ENCODE peak calls at places on chromosomes 16 and 17, in five cellular contexts. One of them, this sample, is unnamed.

GRCh38 chr16:72908362-72908838 is 139.5 kb downstream of the ZFHX3 start:
- DNase-seq in cardiac fibroblast: no peak
- DNase-seq in GM12878: no peak
- DNase-seq in osteocyte: no peak
- DNase-seq in testis: no peak
- DNase-seq in this sample: no peak

GRCh38 chr17:79162012-79162577 is 87.5 kb downstream of the ENGASE start:
- DNase-seq in testis: no peak
- DNase-seq in cardiac fibroblast: no peak
- DNase-seq in osteocyte: no peak
- DNase-seq in GM12878: no peak
- DNase-seq in this sample: no peak

GRCh38 chr17:75459590-75460267 is 3.3 kb downstream of the TMEM94 start:
- DNase-seq in cardiac fibroblast: no peak
- DNase-seq in testis: no peak
- DNase-seq in osteocyte: no peak
- DNase-seq in GM12878: peak
- DNase-seq in this sample: no peak

GRCh38 chr17:40553694-40554534 is 11.4 kb downstream of the CCR7 start:
- DNase-seq in cardiac fibroblast: peak
- DNase-seq in osteocyte: no peak
- DNase-seq in testis: peak
- DNase-seq in GM12878: no peak
- DNase-seq in this sample: no peak

GRCh38 chr17:17175340-17175739 is 30.8 kb downstream of the PLD6 start:
- DNase-seq in GM12878: no peak
- DNase-seq in cardiac fibroblast: no peak
- DNase-seq in testis: no peak
- DNase-seq in osteocyte: no peak
- DNase-seq in this sample: no peak

GRCh38 chr17:34850023-34850422 is 111.2 kb downstream of the CCT6B start:
- DNase-seq in GM12878: no peak
- DNase-seq in cardiac fibroblast: no peak
- DNase-seq in testis: no peak
- DNase-seq in osteocyte: no peak
- DNase-seq in this sample: no peak

GRCh38 chr17:33725675-33726271 is 432.7 kb upstream of the ASIC2 start:
- DNase-seq in cardiac fibroblast: peak
- DNase-seq in testis: peak
- DNase-seq in osteocyte: no peak
- DNase-seq in GM12878: no peak
- DNase-seq in this sample: no peak

GRCh38 chr16:23356941-23357340 is 54.8 kb downstream of the SCNN1B start:
- DNase-seq in GM12878: no peak
- DNase-seq in osteocyte: no peak
- DNase-seq in testis: no peak
- DNase-seq in cardiac fibroblast: no peak
- DNase-seq in this sample: no peak

GRCh38 chr17:47733414-47734288 is 615 bp downstream of the TBX21 start:
- DNase-seq in osteocyte: no peak
- DNase-seq in testis: no peak
- DNase-seq in GM12878: no peak
- DNase-seq in cardiac fibroblast: no peak
- DNase-seq in this sample: no peak

GRCh38 chr16:11876306-11876705 is 25.0 kb upstream of the RSL1D1 start:
- DNase-seq in testis: no peak
- DNase-seq in osteocyte: no peak
- DNase-seq in GM12878: no peak
- DNase-seq in cardiac fibroblast: no peak
- DNase-seq in this sample: no peak

GRCh38 chr17:69454051-69454450 is 39.6 kb downstream of the MAP2K6 start:
- DNase-seq in testis: no peak
- DNase-seq in cardiac fibroblast: no peak
- DNase-seq in GM12878: no peak
- DNase-seq in osteocyte: no peak
- DNase-seq in this sample: no peak

GRCh38 chr16:9119795-9120194 is 28.4 kb downstream of the HAPSTR1 start:
- DNase-seq in cardiac fibroblast: peak
- DNase-seq in testis: peak
- DNase-seq in osteocyte: no peak
- DNase-seq in GM12878: no peak
- DNase-seq in this sample: no peak
- TF ChIP-seq CTCF in cardiac fibroblast: no peak
- TF ChIP-seq CTCF in testis: no peak
- TF ChIP-seq CTCF in osteocyte: no peak
- TF ChIP-seq CTCF in GM12878: peak
- TF ChIP-seq CTCF in this sample: no peak

DNA sequence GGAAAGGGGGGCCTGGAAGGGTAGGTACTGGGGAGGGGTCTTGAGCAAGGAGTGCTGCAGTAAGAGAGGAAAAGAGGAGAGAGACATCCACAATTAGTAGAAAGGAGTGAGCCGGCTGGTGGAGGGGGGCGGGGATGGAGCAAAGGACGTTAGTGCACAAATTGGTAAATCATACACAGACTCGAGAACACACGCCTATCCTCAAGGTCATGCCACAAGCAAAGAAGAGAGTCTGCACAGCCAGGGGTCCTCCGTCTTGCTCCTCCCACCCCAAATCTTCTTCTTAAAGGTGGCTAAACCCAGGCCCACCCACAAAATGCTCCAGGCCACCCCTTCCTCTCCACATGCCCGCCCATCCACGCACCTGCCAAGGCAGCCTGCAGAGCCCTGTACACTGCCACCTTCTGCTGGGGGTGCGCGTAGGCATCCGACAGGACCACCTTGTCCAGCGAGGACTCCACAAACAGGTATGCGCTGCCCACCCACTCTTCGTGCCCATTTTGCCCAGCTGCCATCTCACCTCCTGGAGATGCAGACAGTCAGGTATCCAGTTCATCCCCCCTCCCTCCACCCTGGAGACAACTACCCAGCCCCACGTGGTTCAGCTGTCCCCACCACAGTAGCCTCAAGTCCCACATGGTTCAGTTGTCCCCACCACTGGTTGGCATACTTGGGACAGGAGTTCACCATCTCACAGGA is 3.4 kb downstream of the TRADD start:
- DNase-seq in osteocyte: no peak
- DNase-seq in cardiac fibroblast: no peak
- DNase-seq in GM12878: no peak
- DNase-seq in testis: no peak
- DNase-seq in this sample: no peak
- TF ChIP-seq CTCF in osteocyte: no peak
- TF ChIP-seq CTCF in cardiac fibroblast: no peak
- TF ChIP-seq CTCF in GM12878: no peak
- TF ChIP-seq CTCF in testis: no peak
- TF ChIP-seq CTCF in this sample: no peak

DNA sequence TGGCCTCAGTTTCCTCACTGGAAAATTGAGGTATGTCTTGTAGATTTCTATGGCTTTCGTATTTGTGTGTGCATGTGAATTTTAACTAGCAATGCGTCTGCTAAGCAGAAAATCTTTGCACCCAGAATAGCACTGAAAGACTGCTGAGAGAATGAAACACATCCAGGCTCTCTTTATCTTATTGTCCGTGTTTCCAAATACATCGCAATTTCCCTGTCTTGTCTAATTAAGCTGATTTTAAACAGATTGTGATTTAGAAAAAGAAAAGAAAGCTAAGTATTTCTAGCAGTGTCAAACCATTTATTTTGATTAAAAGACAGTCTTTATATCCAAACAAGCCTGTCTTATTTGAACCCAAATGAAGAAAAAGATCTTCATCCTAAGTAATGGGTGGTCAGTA is 168.6 kb downstream of the PMP22 start:
- DNase-seq in GM12878: no peak
- DNase-seq in testis: no peak
- DNase-seq in osteocyte: no peak
- DNase-seq in cardiac fibroblast: no peak
- DNase-seq in this sample: no peak
- TF ChIP-seq CTCF in GM12878: no peak
- TF ChIP-seq CTCF in testis: no peak
- TF ChIP-seq CTCF in osteocyte: no peak
- TF ChIP-seq CTCF in cardiac fibroblast: no peak
- TF ChIP-seq CTCF in this sample: no peak

GRCh38 chr16:49795513-49795912 is 60.4 kb downstream of the ZNF423 start:
- DNase-seq in GM12878: no peak
- DNase-seq in osteocyte: no peak
- DNase-seq in cardiac fibroblast: no peak
- DNase-seq in testis: no peak
- DNase-seq in this sample: no peak

GRCh38 chr16:49800876-49801275 is 55.0 kb downstream of the ZNF423 start:
- DNase-seq in osteocyte: no peak
- DNase-seq in testis: no peak
- DNase-seq in cardiac fibroblast: no peak
- DNase-seq in GM12878: peak
- DNase-seq in this sample: no peak

GRCh38 chr16:49800441-49800840 is 55.5 kb downstream of the ZNF423 start:
- DNase-seq in GM12878: no peak
- DNase-seq in osteocyte: no peak
- DNase-seq in testis: no peak
- DNase-seq in cardiac fibroblast: no peak
- DNase-seq in this sample: no peak

GRCh38 chr16:49801290-49801689 is 54.6 kb downstream of the ZNF423 start:
- DNase-seq in GM12878: no peak
- DNase-seq in testis: no peak
- DNase-seq in cardiac fibroblast: no peak
- DNase-seq in osteocyte: no peak
- DNase-seq in this sample: no peak

GRCh38 chr16:49799172-49799571 is 56.7 kb downstream of the ZNF423 start:
- DNase-seq in GM12878: no peak
- DNase-seq in osteocyte: no peak
- DNase-seq in testis: no peak
- DNase-seq in cardiac fibroblast: no peak
- DNase-seq in this sample: no peak
- TF ChIP-seq CTCF in GM12878: no peak
- TF ChIP-seq CTCF in osteocyte: no peak
- TF ChIP-seq CTCF in testis: no peak
- TF ChIP-seq CTCF in cardiac fibroblast: no peak
- TF ChIP-seq CTCF in this sample: no peak

GRCh38 chr17:42312285-42313130 is 24.2 kb downstream of the STAT5A start:
- DNase-seq in GM12878: no peak
- DNase-seq in cardiac fibroblast: peak
- DNase-seq in testis: peak
- DNase-seq in osteocyte: peak
- DNase-seq in this sample: peak

GRCh38 chr17:42311240-42312034 is 23.1 kb downstream of the STAT5A start:
- DNase-seq in osteocyte: no peak
- DNase-seq in testis: peak
- DNase-seq in GM12878: no peak
- DNase-seq in cardiac fibroblast: peak
- DNase-seq in this sample: no peak

GRCh38 chr17:42312035-42312284 is 23.7 kb downstream of the STAT5A start:
- DNase-seq in GM12878: no peak
- DNase-seq in testis: no peak
- DNase-seq in osteocyte: no peak
- DNase-seq in cardiac fibroblast: no peak
- DNase-seq in this sample: no peak

GRCh38 chr17:42309142-42309541 is 20.8 kb downstream of the STAT5A start:
- DNase-seq in osteocyte: no peak
- DNase-seq in cardiac fibroblast: no peak
- DNase-seq in GM12878: no peak
- DNase-seq in testis: no peak
- DNase-seq in this sample: no peak

DNA sequence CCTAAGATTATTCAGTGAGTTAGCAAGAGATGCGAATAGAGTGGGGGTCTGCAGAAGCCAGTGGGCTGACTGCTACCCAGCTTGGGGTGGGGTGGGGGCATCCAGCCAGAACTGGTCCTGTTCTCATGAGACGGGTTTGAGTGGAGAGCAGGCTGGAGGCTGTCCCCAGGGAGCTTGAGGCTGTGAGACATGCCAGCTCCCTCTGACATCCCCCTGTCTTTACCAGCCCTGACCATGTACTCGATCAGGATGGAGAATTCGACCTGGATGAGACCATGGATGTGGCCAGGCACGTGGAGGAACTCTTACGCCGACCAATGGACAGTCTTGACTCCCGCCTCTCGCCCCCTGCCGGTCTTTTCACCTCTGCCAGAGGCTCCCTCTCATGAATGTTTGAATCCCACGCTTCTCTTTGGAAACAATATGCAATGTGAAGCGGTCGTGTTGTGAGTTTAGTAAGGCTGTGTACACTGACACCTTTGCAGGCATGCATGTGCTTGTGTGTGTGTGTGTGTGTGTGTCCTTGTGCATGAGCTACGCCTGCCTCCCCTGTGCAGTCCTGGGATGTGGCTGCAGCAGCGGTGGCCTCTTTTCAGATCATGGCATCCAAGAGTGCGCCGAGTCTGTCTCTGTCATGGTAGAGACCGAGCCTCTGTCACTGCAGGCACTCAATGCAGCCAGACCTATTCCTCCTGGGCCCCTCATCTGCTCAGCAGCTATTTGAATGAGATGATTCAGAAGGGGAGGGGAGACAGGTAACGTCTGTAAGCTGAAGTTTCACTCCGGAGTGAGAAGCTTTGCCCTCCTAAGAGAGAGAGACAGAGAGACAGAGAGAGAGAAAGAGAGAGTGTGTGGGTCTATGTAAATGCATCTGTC is 22.2 kb downstream of the STAT5A start:
- DNase-seq in GM12878: no peak
- DNase-seq in osteocyte: no peak
- DNase-seq in testis: no peak
- DNase-seq in cardiac fibroblast: no peak
- DNase-seq in this sample: no peak
- TF ChIP-seq CTCF in GM12878: no peak
- TF ChIP-seq CTCF in osteocyte: peak
- TF ChIP-seq CTCF in testis: no peak
- TF ChIP-seq CTCF in cardiac fibroblast: no peak
- TF ChIP-seq CTCF in this sample: no peak

GRCh38 chr17:71460943-71461342 is 659.9 kb upstream of the SOX9 start:
- DNase-seq in osteocyte: no peak
- DNase-seq in GM12878: no peak
- DNase-seq in cardiac fibroblast: peak
- DNase-seq in testis: peak
- DNase-seq in this sample: no peak
- TF ChIP-seq CTCF in osteocyte: peak
- TF ChIP-seq CTCF in GM12878: peak
- TF ChIP-seq CTCF in cardiac fibroblast: peak
- TF ChIP-seq CTCF in testis: peak
- TF ChIP-seq CTCF in this sample: peak